ENCODE peak calls at places on chromosomes 6 and 20, in eight cellular contexts. Z is psoas muscle, H is RKO, K is AG20443, N is cardiac fibroblast, U is C1 segment of cervical spinal cord, D is GM03348, V is progenitor cell of endocrine pancreas. G is an unnamed sample.

GRCh38 chr6:155234167-155234566 is 29.6 kb upstream of the CLDN20 start:
- DNase-seq in U (no peak), Z (no peak), K (no peak), D (no peak), N (no peak), H (no peak), V (no peak), G (no peak)

GRCh38 chr6:140032177-140032576 is 657.7 kb upstream of the CITED2 start:
- DNase-seq in K (no peak), Z (no peak), N (peak), D (no peak), U (no peak), H (no peak), V (no peak), G (no peak)

GRCh38 chr20:16904751-16905150 is 156.6 kb downstream of the OTOR start:
- DNase-seq in D (no peak), N (no peak), H (peak), K (no peak), Z (no peak), U (no peak), V (no peak), G (no peak)

GRCh38 chr20:2293486-2293885 is 2.3 kb upstream of the TGM3 start:
- DNase-seq in U (no peak), D (no peak), V (no peak), H (no peak), N (no peak), K (no peak), Z (no peak), G (no peak)

GRCh38 chr20:60215786-60216730 is 257.8 kb downstream of the CDH26 start:
- DNase-seq in N (no peak), U (no peak), V (no peak), Z (no peak), K (no peak), H (no peak), D (no peak), G (no peak)

GRCh38 chr6:15872252-15873103 is 209.7 kb upstream of the DTNBP1 start:
- DNase-seq in N (peak), Z (no peak), D (peak), U (no peak), V (no peak), H (no peak), K (peak), G (no peak)

GRCh38 chr6:169452117-169452868 is 198.6 kb upstream of the THBS2 start:
- DNase-seq in D (peak), K (peak), V (no peak), U (no peak), H (peak), N (peak), Z (peak), G (no peak)

GRCh38 chr6:46628976-46629375 is 23.6 kb downstream of the CYP39A1 start:
- DNase-seq in U (no peak), H (no peak), Z (no peak), K (no peak), D (no peak), V (no peak), N (no peak), G (peak)

GRCh38 chr20:33211817-33212424 is 5.2 kb upstream of the BPIFA3 start:
- DNase-seq in N (peak), K (peak), V (peak), Z (no peak), H (peak), U (no peak), D (peak), G (no peak)

GRCh38 chr20:11035211-11035610 is 361.4 kb upstream of the JAG1 start:
- DNase-seq in V (no peak), Z (no peak), U (no peak), K (no peak), H (no peak), N (peak), D (no peak), G (no peak)

GRCh38 chr6:149845549-149845948 is 18.6 kb downstream of the LRP11 start:
- DNase-seq in N (no peak), D (no peak), K (no peak), H (no peak), U (no peak), Z (no peak), V (no peak), G (no peak)

GRCh38 chr6:64280569-64280968 is 645.0 kb downstream of the PHF3 start:
- DNase-seq in H (peak), V (peak), Z (no peak), D (peak), U (no peak), K (peak), N (peak), G (peak)

GRCh38 chr20:49396230-49396629 is 86.2 kb downstream of the KCNB1 start:
- DNase-seq in V (no peak), Z (no peak), K (no peak), U (no peak), N (no peak), D (no peak), H (no peak), G (no peak)

GRCh38 chr6:30907758-30908591 is at the start of gene GTF2H4:
- DNase-seq in H (peak), U (peak), N (peak), V (peak), Z (peak), D (peak), K (peak), G (peak)

GRCh38 chr6:17988422-17988944 is 1.0 kb upstream of the KIF13A start:
- DNase-seq in U (no peak), H (no peak), D (no peak), V (no peak), K (no peak), N (no peak), Z (no peak), G (no peak)

GRCh38 chr20:38131588-38132121 is 33.4 kb downstream of the TGM2 start:
- DNase-seq in N (no peak), K (no peak), Z (no peak), D (no peak), U (no peak), V (no peak), H (no peak), G (no peak)

GRCh38 chr6:42295181-42295580 is 77.5 kb upstream of the MRPS10 start:
- DNase-seq in K (no peak), Z (no peak), N (peak), D (no peak), H (no peak), V (no peak), U (no peak), G (no peak)

GRCh38 chr6:139249387-139249786 is 42.4 kb downstream of the TXLNB start:
- DNase-seq in U (no peak), K (no peak), N (no peak), D (no peak), V (no peak), Z (no peak), H (no peak), G (no peak)

GRCh38 chr6:84428300-84428907 is 201.0 kb upstream of the CEP162 start:
- DNase-seq in D (peak), K (peak), N (peak), Z (peak), U (no peak), H (peak), V (peak), G (peak)

GRCh38 chr6:107718341-107718740 is 105.8 kb downstream of the SCML4 start:
- DNase-seq in D (no peak), U (no peak), Z (no peak), N (no peak), K (no peak), V (no peak), H (no peak), G (no peak)

GRCh38 chr6:146347690-146348089 is 195.9 kb upstream of the RAB32 start:
- DNase-seq in V (no peak), H (no peak), Z (no peak), N (no peak), K (no peak), U (no peak), D (no peak), G (no peak)

G was measured in globus pallidus.